ENCODE peak calls at places on chromosome 5, in five cellular contexts. G is CD4-positive, alpha-beta T cell; I is psoas muscle; V is GM12891; R is H1. T is an unnamed sample.

GRCh38 chr5:175821790-175822211 is 49.6 kb upstream of the CPLX2 start:
- DNase-seq in G (no peak), I (no peak), V (no peak), R (no peak), T (no peak)

GRCh38 chr5:107248065-107248695 is 422.6 kb downstream of the EFNA5 start:
- DNase-seq in G (no peak), I (peak; percentile 74), V (no peak), R (peak; percentile 34), T (peak; percentile 58)

GRCh38 chr5:1129725-1130082 is 17.8 kb upstream of the SLC12A7 start:
- DNase-seq in G (no peak), I (no peak), V (no peak), R (no peak), T (no peak)

GRCh38 chr5:36090033-36090432 is 23.4 kb upstream of the UGT3A2 start:
- DNase-seq in G (no peak), I (no peak), V (no peak), R (peak; percentile 33), T (peak; percentile 36)

GRCh38 chr5:144598451-144599068 is 427.9 kb downstream of the KCTD16 start:
- DNase-seq in G (no peak), I (no peak), V (no peak), R (no peak), T (peak; percentile 90)

GRCh38 chr5:134127376-134127861 is 12.9 kb downstream of the TCF7 start:
- DNase-seq in G (peak; percentile 56), I (peak; percentile 57), V (no peak), R (no peak), T (no peak)

GRCh38 chr5:119078870-119079269 is 8.0 kb downstream of the DMXL1 start:
- DNase-seq in G (no peak), I (no peak), V (no peak), R (no peak), T (no peak)

GRCh38 chr5:68239485-68239884 is 23.9 kb downstream of the PIK3R1 start:
- DNase-seq in G (peak; percentile 78), I (peak; percentile 83), V (peak; percentile 22), R (no peak), T (no peak)

GRCh38 chr5:39072915-39073758 is 1.1 kb downstream of the RICTOR start:
- DNase-seq in G (peak; percentile 47), I (peak; percentile 57), V (peak; percentile 35), R (no peak), T (peak; percentile 71)

GRCh38 chr5:160693831-160694473 is 158.1 kb downstream of the ATP10B start:
- DNase-seq in G (no peak), I (no peak), V (no peak), R (no peak), T (no peak)

GRCh38 chr5:1174122-1174936 is 27.1 kb upstream of the SLC6A19 start:
- DNase-seq in G (peak; percentile 25), I (peak; percentile 77), V (no peak), R (no peak), T (no peak)

GRCh38 chr5:115423541-115423940 is 121.0 kb downstream of the FEM1C start:
- DNase-seq in G (no peak), I (peak; percentile 79), V (no peak), R (no peak), T (no peak)

GRCh38 chr5:33460210-33460609 is 19.4 kb downstream of the TARS1 start:
- DNase-seq in G (no peak), I (no peak), V (no peak), R (no peak), T (no peak)

GRCh38 chr5:136080113-136080482 is 51.3 kb downstream of the TGFBI start:
- DNase-seq in G (no peak), I (no peak), V (no peak), R (no peak), T (no peak)

GRCh38 chr5:31824886-31825774 is 186.2 kb downstream of the PDZD2 start:
- DNase-seq in G (peak; percentile 10), I (no peak), V (no peak), R (no peak), T (peak; percentile 83)

GRCh38 chr5:92912280-92912679 is 668.7 kb downstream of the NR2F1-AS1 start:
- DNase-seq in G (no peak), I (no peak), V (no peak), R (no peak), T (peak; percentile 91)

GRCh38 chr5:95403996-95404395 is 12.8 kb downstream of the FAM81B start:
- DNase-seq in G (no peak), I (no peak), V (no peak), R (no peak), T (no peak)

GRCh38 chr5:178519155-178519554 is 71.0 kb downstream of the COL23A1 start:
- DNase-seq in G (no peak), I (no peak), V (no peak), R (no peak), T (no peak)

GRCh38 chr5:140242099-140242498 is 60.8 kb downstream of the PFDN1 start:
- DNase-seq in G (no peak), I (no peak), V (no peak), R (no peak), T (no peak)

GRCh38 chr5:149732500-149733128 is 2.5 kb downstream of the PPARGC1B start:
- DNase-seq in G (no peak), I (peak; percentile 87), V (no peak), R (no peak), T (no peak)

GRCh38 chr5:176320577-176320976 is 41.0 kb downstream of the KIAA1191 start:
- DNase-seq in G (no peak), I (no peak), V (no peak), R (no peak), T (no peak)

GRCh38 chr5:177598477-177598876 is 1.5 kb upstream of the B4GALT7 start:
- DNase-seq in G (no peak), I (no peak), V (no peak), R (no peak), T (no peak)

GRCh38 chr5:54601393-54601792 is 83.8 kb downstream of the SNX18 start:
- DNase-seq in G (no peak), I (no peak), V (no peak), R (no peak), T (no peak)

GRCh38 chr5:140883927-140884697 is 2.2 kb downstream of the PCDHA13 start:
- DNase-seq in G (no peak), I (no peak), V (no peak), R (no peak), T (no peak)

GRCh38 chr5:109852371-109853160 is 162.8 kb downstream of the MAN2A1 start:
- DNase-seq in G (no peak), I (no peak), V (no peak), R (no peak), T (no peak)

GRCh38 chr5:76547891-76548524 is 75.2 kb downstream of the F2RL2 start:
- DNase-seq in G (no peak), I (no peak), V (no peak), R (no peak), T (no peak)

GRCh38 chr5:149285153-149285552 is 13.5 kb downstream of the AFAP1L1 start:
- DNase-seq in G (no peak), I (no peak), V (no peak), R (no peak), T (no peak)

GRCh38 chr5:59005934-59006701 is 423.2 kb downstream of the RAB3C start:
- DNase-seq in G (no peak), I (no peak), V (no peak), R (no peak), T (no peak)

GRCh38 chr5:75623846-75624245 is 12.6 kb downstream of the ANKDD1B start:
- DNase-seq in G (no peak), I (no peak), V (no peak), R (no peak), T (no peak)

T was measured in NCI-H748 treated with DMSO at 0.1 percent for 48 hours.